ENCODE peak calls at places on chromosomes 7 and 10, in seven cellular contexts. J, O, D, X, N, H and Y are unnamed samples. For H3K4me1, the result is how much of the 10 kb centered on the place peaks cover.

GRCh38 chr10:48456361-48456804 is 148.5 kb downstream of the ARHGAP22 start:
- DNase-seq in J (no peak), O (peak), D (peak), X (no peak), N (peak), H (no peak), Y (peak)

GRCh38 chr10:69846252-69847000 is 44.7 kb downstream of the COL13A1 start:
- DNase-seq in J (no peak), O (no peak), D (no peak), X (no peak), N (no peak), H (no peak), Y (no peak)

GRCh38 chr7:157949711-157950110 is 612.9 kb downstream of the DNAJB6 start:
- DNase-seq in J (no peak), O (no peak), D (no peak), X (no peak), N (no peak), H (peak), Y (no peak)

GRCh38 chr7:142153400-142153799 is 41.9 kb downstream of the MGAM2 start:
- DNase-seq in J (no peak), O (no peak), D (peak), X (no peak), N (no peak), H (no peak), Y (no peak)

GRCh38 chr10:23611308-23611631 is 172.4 kb downstream of the OTUD1 start:
- DNase-seq in J (no peak), O (no peak), D (no peak), X (no peak), N (no peak), H (no peak), Y (no peak)

GRCh38 chr7:98727146-98727709 is 110.1 kb downstream of the NPTX2 start:
- DNase-seq in J (no peak), O (no peak), D (no peak), X (no peak), N (peak), H (no peak), Y (no peak)

GRCh38 chr7:99694912-99695304 is 15.1 kb upstream of the CYP3A5 start:
- DNase-seq in J (no peak), O (no peak), D (no peak), X (no peak), N (no peak), H (no peak), Y (no peak)

GRCh38 chr10:44309939-44310761 is 74.7 kb downstream of the CXCL12 start:
- DNase-seq in J (no peak), O (no peak), D (no peak), X (no peak), N (no peak), H (no peak), Y (no peak)

GRCh38 chr10:96374004-96374403 is 15.2 kb upstream of the OPALIN start:
- DNase-seq in J (no peak), O (no peak), D (no peak), X (no peak), N (no peak), H (no peak), Y (no peak)

GRCh38 chr10:31011660-31012022 is 20.0 kb downstream of the ZNF438 start:
- DNase-seq in J (no peak), O (no peak), D (no peak), X (no peak), N (no peak), H (no peak), Y (no peak)

GRCh38 chr7:128934361-128935352 is 3.1 kb upstream of the IRF5 start:
- DNase-seq in J (no peak), O (no peak), D (no peak), X (no peak), N (no peak), H (no peak), Y (no peak)

GRCh38 chr7:70668606-70669358 is 463.2 kb upstream of the GALNT17 start:
- DNase-seq in J (no peak), O (peak), D (no peak), X (peak), N (peak), H (no peak), Y (peak)

GRCh38 chr10:48363617-48364355 is 57.3 kb downstream of the MAPK8 start:
- DNase-seq in J (peak), O (no peak), D (peak), X (no peak), N (peak), H (peak), Y (no peak)

GRCh38 chr10:112844681-112845080 is 105.4 kb upstream of the TCF7L2 start:
- DNase-seq in J (no peak), O (no peak), D (no peak), X (no peak), N (no peak), H (no peak), Y (no peak)

GRCh38 chr7:47293884-47294568 is 287.9 kb downstream of the TNS3 start:
- DNase-seq in J (peak), O (peak), D (no peak), X (no peak), N (no peak), H (no peak), Y (peak)

GRCh38 chr7:129781128-129781855 is 169.8 kb downstream of the NRF1 start:
- DNase-seq in J (no peak), O (no peak), D (no peak), X (no peak), N (peak), H (peak), Y (no peak)

GRCh38 chr7:51065766-51066165 is 250.8 kb downstream of the COBL start:
- DNase-seq in J (no peak), O (no peak), D (no peak), X (no peak), N (no peak), H (no peak), Y (no peak)

GRCh38 chr7:7454000-7454399 is 81.7 kb downstream of the COL28A1 start:
- DNase-seq in J (no peak), O (no peak), D (no peak), X (no peak), N (no peak), H (no peak), Y (no peak)

GRCh38 chr10:75283150-75284096 is 47.7 kb upstream of the COMTD1 start:
- DNase-seq in J (peak), O (no peak), D (no peak), X (no peak), N (peak), H (no peak), Y (no peak)

GRCh38 chr7:27180431-27181175 is 4.4 kb downstream of the HOXA11 start:
- DNase-seq in J (peak), O (no peak), D (no peak), X (no peak), N (no peak), H (no peak), Y (peak)

GRCh38 chr7:138324905-138325304 is 135.2 kb upstream of the TRIM24 start:
- DNase-seq in J (no peak), O (no peak), D (no peak), X (no peak), N (no peak), H (no peak), Y (no peak)

GRCh38 chr10:23310443-23310842 is 34.2 kb downstream of the C10orf67 start:
- DNase-seq in J (no peak), O (no peak), D (no peak), X (no peak), N (no peak), H (no peak), Y (no peak)

GRCh38 chr7:119175916-119176627 is 951.6 kb downstream of the ANKRD7 start:
- DNase-seq in J (no peak), O (no peak), D (peak), X (no peak), N (peak), H (peak), Y (no peak)

GRCh38 chr10:44703241-44704155 is 207.6 kb upstream of the TMEM72 start:
- DNase-seq in J (no peak), O (no peak), D (no peak), X (no peak), N (no peak), H (no peak), Y (no peak)

GRCh38 chr10:85916999-85917573 is 449.5 kb downstream of the GRID1 start:
- DNase-seq in J (no peak), O (no peak), D (no peak), X (no peak), N (no peak), H (no peak), Y (no peak)

GRCh38 chr7:10121641-10122040 is 852.0 kb upstream of the PHF14 start:
- DNase-seq in J (no peak), O (no peak), D (no peak), X (no peak), N (peak), H (no peak), Y (no peak)

GRCh38 chr7:10117815-10118214 is 855.9 kb upstream of the PHF14 start:
- DNase-seq in J (no peak), O (no peak), D (no peak), X (no peak), N (no peak), H (no peak), Y (no peak)

DNA sequence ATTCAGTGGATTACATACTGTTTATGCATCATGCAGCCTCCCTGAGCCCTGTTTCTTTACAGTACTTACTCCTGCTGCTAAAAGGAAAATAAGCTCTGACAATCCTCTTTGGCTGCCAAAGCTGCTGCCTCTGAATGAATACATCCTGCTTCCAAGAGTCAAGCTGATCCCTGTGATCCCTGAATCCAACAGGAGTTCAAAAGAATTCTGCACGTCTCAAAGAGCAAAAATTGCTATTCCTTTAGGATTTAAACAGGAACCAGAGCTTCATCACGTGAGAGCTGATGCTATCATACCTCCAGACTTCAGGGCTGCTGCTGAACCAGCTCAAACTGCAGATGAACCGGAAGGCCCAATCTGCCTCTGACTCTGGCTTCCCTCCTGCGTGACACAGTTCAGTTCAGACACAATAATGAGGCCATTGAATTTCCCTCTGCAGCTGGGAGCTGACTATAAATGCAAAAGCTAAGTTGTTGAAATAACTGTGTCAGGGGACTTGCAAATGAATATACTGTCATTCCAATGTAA is 851.0 kb upstream of the PHF14 start:
- DNase-seq in J (no peak), O (no peak), D (no peak), X (no peak), N (peak), H (no peak), Y (no peak)
- TF ChIP-seq CTCF in J (no peak), O (no peak), D (no peak), X (no peak), N (no peak), H (no peak), Y (no peak)

GRCh38 chr7:148093375-148094166 is 497.0 kb upstream of the C7orf33 start:
- DNase-seq in J (no peak), O (no peak), D (no peak), X (no peak), N (no peak), H (no peak), Y (no peak)

GRCh38 chr7:148095066-148095465 is 495.5 kb upstream of the C7orf33 start:
- DNase-seq in J (no peak), O (no peak), D (no peak), X (no peak), N (no peak), H (no peak), Y (no peak)
- H3K4me1 ChIP-seq in J (under half), O (under half), D (under half), X (under half), N (under half), H (under half), Y (under half)

GRCh38 chr10:119543814-119544642 is 1.5 kb upstream of the RGS10 start:
- DNase-seq in J (peak), O (no peak), D (no peak), X (no peak), N (peak), H (no peak), Y (no peak)

GRCh38 chr10:119542357-119542989 is at the start of gene RGS10:
- DNase-seq in J (peak), O (peak), D (peak), X (no peak), N (peak), H (peak), Y (peak)

GRCh38 chr10:119545310-119545709 is 2.8 kb upstream of the RGS10 start:
- DNase-seq in J (no peak), O (no peak), D (no peak), X (no peak), N (no peak), H (no peak), Y (no peak)

GRCh38 chr10:119541459-119542356 is 811 bp downstream of the RGS10 start:
- DNase-seq in J (peak), O (peak), D (peak), X (no peak), N (peak), H (no peak), Y (no peak)

DNA sequence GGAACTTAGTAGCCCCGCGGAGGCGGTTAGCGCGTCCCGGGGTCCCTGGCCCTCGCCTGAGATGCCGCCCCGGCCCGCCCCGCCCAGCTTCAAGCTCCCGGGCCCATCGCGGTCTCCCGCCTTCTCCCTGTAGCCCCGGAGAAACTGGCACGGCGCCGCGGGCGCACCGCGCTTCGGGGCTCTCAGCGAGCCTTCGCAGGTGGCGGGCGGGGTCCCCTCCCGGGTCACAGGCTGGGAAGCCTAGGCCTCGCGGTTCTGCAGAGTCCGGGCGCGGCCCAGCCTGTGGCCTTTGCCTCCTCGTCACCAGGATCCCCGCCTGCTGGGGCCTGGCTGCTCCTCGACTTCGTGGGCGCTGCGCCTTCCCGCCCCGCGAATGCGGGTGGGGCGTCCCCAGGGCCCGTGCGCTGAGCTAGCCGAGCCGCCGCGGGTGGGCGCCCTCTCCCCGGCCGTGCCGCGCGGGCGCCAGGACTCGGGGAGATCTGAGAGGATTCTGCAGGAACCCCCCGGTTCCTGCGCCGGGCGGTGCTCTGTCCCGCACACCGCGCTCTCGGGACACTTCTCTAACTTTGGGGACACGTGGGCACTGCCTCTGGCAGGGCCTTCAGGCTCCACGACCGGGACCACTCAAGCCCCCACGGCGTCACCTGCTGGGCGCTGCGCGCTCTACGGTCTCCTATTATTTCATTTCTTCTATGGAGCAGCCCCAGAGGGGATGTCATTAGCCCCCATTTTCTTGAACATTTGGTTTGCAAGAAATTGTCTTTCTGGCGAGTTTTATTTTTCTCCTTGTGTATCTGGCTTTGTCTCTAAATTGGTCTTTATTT is 683 bp upstream of the RGS10 start:
- DNase-seq in J (peak), O (peak), D (peak), X (no peak), N (peak), H (no peak), Y (peak)
- H3K27ac ChIP-seq in J (peak), O (peak), D (peak), X (peak), N (no peak), H (peak), Y (peak)

DNA sequence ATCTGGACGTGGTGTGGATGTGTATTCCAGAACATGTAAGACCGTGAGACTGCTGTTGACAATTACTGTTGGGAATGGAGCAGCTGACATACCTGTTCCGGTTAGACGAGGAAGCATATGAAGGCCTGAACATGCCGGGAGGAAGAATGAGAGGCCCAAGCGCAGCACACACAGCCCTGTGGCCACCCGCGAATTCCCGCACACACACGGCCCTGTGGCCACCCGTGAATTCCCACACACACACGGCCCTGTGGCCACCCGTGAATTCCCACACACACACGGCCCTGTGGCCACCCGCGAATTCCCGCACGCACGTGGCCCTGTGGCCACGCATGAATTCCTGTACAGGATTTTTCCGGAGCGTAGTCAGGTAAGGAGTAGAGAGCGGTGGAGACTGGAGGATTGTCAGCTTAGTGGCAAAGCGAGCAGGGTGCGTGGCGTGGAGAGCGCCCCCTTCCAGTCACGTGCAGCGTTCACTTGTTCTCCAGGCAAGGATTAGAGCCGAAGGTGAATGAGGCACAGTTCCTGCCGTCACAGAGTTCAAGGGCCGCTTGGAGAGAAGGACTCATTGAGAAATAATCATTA is 9.5 kb upstream of the SUN1 start:
- DNase-seq in J (no peak), O (no peak), D (no peak), X (no peak), N (peak), H (no peak), Y (no peak)
- TF ChIP-seq CTCF in J (no peak), O (no peak), D (no peak), X (no peak), N (peak), H (peak), Y (no peak)

DNA sequence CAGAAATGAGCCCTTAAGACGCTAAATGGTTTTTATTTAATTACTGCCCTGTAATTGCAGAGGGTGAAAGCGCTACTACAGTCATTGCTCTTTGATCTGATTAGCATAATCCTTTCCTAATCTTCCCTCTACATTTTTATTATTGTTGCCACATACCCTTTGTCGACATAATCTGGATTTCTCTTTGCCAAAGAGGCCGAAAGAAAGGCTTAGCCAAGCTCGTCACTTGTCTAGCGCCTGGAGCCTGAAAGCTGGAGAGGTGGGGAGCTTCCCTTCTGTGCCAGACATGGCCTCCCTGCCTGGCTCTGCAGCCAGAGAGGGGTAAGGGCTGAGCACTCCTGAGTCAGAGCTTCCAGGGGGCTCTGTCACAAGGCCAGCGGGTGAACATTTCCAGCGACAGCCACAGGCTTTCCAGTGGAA is 145.9 kb downstream of the PRKAG2 start:
- DNase-seq in J (no peak), O (no peak), D (no peak), X (no peak), N (no peak), H (no peak), Y (no peak)
- H3K4me1 ChIP-seq in J (under half), O (under half), D (under half), X (under half), N (under half), H (under half), Y (under half)